ENCODE peak calls at places on chromosomes 12 and 14, in six cellular contexts. D is GM12891, K is HepG2, B is K562, X is GM12878, L is H1. Q is an unnamed sample.

GRCh38 chr12:85191-85666 is 18.7 kb downstream of the IQSEC3 start:
- DNase-seq in B (no peak), X (no peak), K (no peak), L (no peak), D (no peak), Q (no peak)

GRCh38 chr14:55600784-55601561 is 21.0 kb downstream of the KTN1 start:
- DNase-seq in B (no peak), K (no peak), L (no peak), X (no peak), D (no peak), Q (no peak)

GRCh38 chr14:44170099-44170498 is 337.0 kb downstream of the FSCB start:
- DNase-seq in K (no peak), L (no peak), B (no peak), D (no peak), X (no peak), Q (no peak)

GRCh38 chr14:54219281-54220121 is 177.3 kb upstream of the CDKN3 start:
- DNase-seq in B (no peak), X (no peak), D (no peak), K (no peak), L (peak; percentile 67), Q (no peak)

GRCh38 chr14:29149798-29150197 is 383.2 kb downstream of the FOXG1 start:
- DNase-seq in B (no peak), D (no peak), X (no peak), L (no peak), K (no peak), Q (no peak)

GRCh38 chr14:68687746-68688145 is 105.1 kb downstream of the ZFP36L1 start:
- DNase-seq in B (no peak), X (no peak), K (no peak), L (no peak), D (no peak), Q (no peak)

GRCh38 chr14:79605863-79606262 is 605.4 kb downstream of the DIO2 start:
- DNase-seq in K (no peak), B (no peak), X (no peak), L (no peak), D (no peak), Q (no peak)

GRCh38 chr14:101243587-101244338 is 317.5 kb upstream of the DIO3 start:
- DNase-seq in X (no peak), L (peak; percentile 20), B (no peak), D (no peak), K (no peak), Q (no peak)

GRCh38 chr14:76936483-76936882 is 92.0 kb downstream of the IRF2BPL start:
- DNase-seq in X (no peak), L (no peak), B (no peak), D (no peak), K (no peak), Q (no peak)

GRCh38 chr14:58703149-58703509 is 65.4 kb downstream of the DACT1 start:
- DNase-seq in K (no peak), B (no peak), D (no peak), X (no peak), L (no peak), Q (no peak)

GRCh38 chr12:130163461-130164215 is 1.4 kb downstream of the FZD10 start:
- DNase-seq in D (no peak), B (no peak), K (no peak), X (no peak), L (no peak), Q (no peak)

GRCh38 chr12:57242329-57242690 is 8.7 kb downstream of the STAC3 start:
- DNase-seq in B (no peak), X (no peak), D (no peak), L (no peak), K (no peak), Q (no peak)

GRCh38 chr12:45192041-45192695 is 23.7 kb upstream of the ANO6 start:
- DNase-seq in B (peak; percentile 65), X (no peak), D (no peak), L (no peak), K (peak; percentile 94), Q (no peak)

GRCh38 chr12:8968761-8969160 is 19.3 kb upstream of the M6PR start:
- DNase-seq in B (no peak), X (no peak), K (no peak), L (no peak), D (no peak), Q (no peak)

GRCh38 chr12:11731455-11731854 is 82.0 kb downstream of the ETV6 start:
- DNase-seq in D (no peak), L (no peak), X (no peak), B (no peak), K (no peak), Q (no peak)

GRCh38 chr12:95624544-95624943 is 73.3 kb upstream of the USP44 start:
- DNase-seq in L (no peak), D (no peak), K (peak; percentile 28), B (no peak), X (no peak), Q (no peak)

GRCh38 chr14:106844608-106845285 is 1318.4 kb downstream of the TMEM121 start:
- DNase-seq in L (no peak), X (no peak), B (no peak), K (peak; percentile 44), D (no peak), Q (peak; percentile 52)

GRCh38 chr14:39873793-39874192 is 441.6 kb upstream of the FBXO33 start:
- DNase-seq in B (no peak), L (no peak), X (no peak), D (no peak), K (no peak), Q (no peak)

GRCh38 chr14:81519200-81519998 is 14.3 kb downstream of the SEL1L start:
- DNase-seq in B (no peak), D (no peak), K (no peak), X (peak; percentile 31), L (no peak), Q (no peak)

GRCh38 chr14:90603336-90603735 is 206.5 kb downstream of the CALM1 start:
- DNase-seq in D (no peak), X (no peak), K (no peak), B (no peak), L (no peak), Q (no peak)

GRCh38 chr12:34107016-34107415 is 84.7 kb downstream of the ALG10 start:
- DNase-seq in D (no peak), X (no peak), L (no peak), K (no peak), B (no peak), Q (no peak)

GRCh38 chr14:100540141-100540925 is 46.9 kb downstream of the BEGAIN start:
- DNase-seq in X (no peak), B (peak; percentile 48), K (peak; percentile 31), L (no peak), D (no peak), Q (no peak)

GRCh38 chr14:71168564-71168963 is 261.3 kb downstream of the PCNX1 start:
- DNase-seq in X (no peak), B (no peak), L (no peak), K (no peak), D (no peak), Q (no peak)

GRCh38 chr12:59381106-59381505 is 214.7 kb upstream of the SLC16A7 start:
- DNase-seq in B (no peak), L (no peak), K (no peak), X (no peak), D (no peak), Q (no peak)

GRCh38 chr12:49121047-49121696 is 10.0 kb downstream of the TUBA1B start:
- DNase-seq in B (peak; percentile 41), D (no peak), K (peak; percentile 79), X (no peak), L (peak; percentile 56), Q (no peak)

GRCh38 chr14:61749867-61750266 is 12.4 kb upstream of the SNAPC1 start:
- DNase-seq in L (no peak), X (no peak), K (peak; percentile 45), B (no peak), D (no peak), Q (no peak)

DNA sequence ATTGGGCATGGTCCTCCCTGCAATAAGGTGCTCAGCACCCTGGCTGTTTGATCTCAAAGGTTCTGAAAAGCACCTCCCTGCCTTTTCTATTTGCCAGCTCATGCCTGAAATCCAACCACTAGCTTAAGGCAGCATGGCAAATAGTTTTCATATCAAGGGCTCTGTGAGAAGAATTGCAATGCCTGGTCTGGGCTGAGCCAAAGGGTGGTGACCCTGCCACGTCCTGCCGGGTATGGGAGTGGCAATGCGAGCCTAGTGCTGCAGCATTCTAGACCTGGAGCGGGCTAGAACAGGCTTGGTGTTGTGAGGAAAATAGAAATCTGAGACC is 2.3 kb upstream of the SCNN1A start:
- DNase-seq in D (no peak), X (no peak), B (no peak), L (no peak), K (no peak), Q (no peak)
- TF ChIP-seq POLR2A in D (no peak), X (no peak), B (no peak), L (no peak), K (no peak), Q (no peak)

GRCh38 chr12:75908961-75909699 is 122.4 kb downstream of the PHLDA1 start:
- DNase-seq in X (no peak), L (no peak), B (no peak), D (no peak), K (peak; percentile 27), Q (no peak)
- TF ChIP-seq POLR2AphosphoS5 in X (no peak), L (no peak), B (no peak), D (no peak), K (no peak), Q (no peak)

DNA sequence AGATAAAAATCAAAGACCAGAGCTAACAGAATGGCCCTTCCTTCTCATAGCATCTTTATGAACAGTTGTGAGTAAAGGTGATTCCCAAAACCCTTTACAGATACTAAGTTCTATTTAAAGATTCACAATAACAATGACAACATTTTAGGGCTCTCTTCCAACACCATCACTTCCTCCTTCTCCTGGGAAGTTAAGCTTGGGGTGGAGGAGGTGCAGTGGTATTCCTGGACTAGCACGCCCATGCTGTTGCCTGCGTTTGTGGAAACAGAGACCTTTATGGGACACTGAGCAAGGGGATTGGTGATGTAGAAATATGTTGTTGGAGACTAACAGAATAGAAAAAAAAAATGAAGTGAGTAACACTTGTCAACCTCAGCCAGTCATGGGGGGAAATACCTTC is 22.5 kb downstream of the SYNE2 start:
- DNase-seq in K (no peak), L (no peak), X (no peak), D (no peak), B (no peak), Q (no peak)
- TF ChIP-seq TAF1 in K (no peak), L (no peak), X (no peak), D (no peak), B (no peak), Q (no peak)

GRCh38 chr12:2795291-2796186 is 769 bp downstream of the FKBP4 start:
- DNase-seq in B (peak; percentile 84), L (peak; percentile 77), X (no peak), K (peak; percentile 17), D (peak; percentile 94), Q (peak; percentile 95)
- TF ChIP-seq POLR2A in B (no peak), L (no peak), X (peak; percentile 69), K (peak; percentile 24), D (no peak), Q (no peak)